ENCODE peak calls at places on chromosomes 6 and 20, in seven cellular contexts. G is hepatic stellate cell; Q is ACHN; W is A172; E is stimulated activated CD4-positive, alpha-beta T cell treated with anti-CD3 and anti-CD28 coated beads, Interleukin-4, amount 100 ng/mL, for 48 hours; B is brain microvascular endothelial cell; H is CD4-positive, alpha-beta T cell. Z is an unnamed sample.

GRCh38 chr6:73085362-73085975 is 139.8 kb downstream of the KHDC1L start:
- DNase-seq in B (no peak), G (peak), H (no peak), E (no peak), Q (no peak), W (no peak), Z (no peak)

GRCh38 chr20:37295001-37295400 is 5.5 kb downstream of the MANBAL start:
- DNase-seq in E (no peak), W (peak), H (no peak), G (peak), B (peak), Q (peak), Z (peak)

GRCh38 chr6:163148781-163149534 is 265.6 kb upstream of the QKI start:
- DNase-seq in W (no peak), Q (no peak), G (no peak), H (no peak), E (no peak), B (no peak), Z (no peak)

GRCh38 chr6:28589234-28589951 is 63.7 kb downstream of the GPX5 start:
- DNase-seq in Q (peak), W (peak), H (no peak), E (peak), B (peak), G (peak), Z (peak)

GRCh38 chr20:31707994-31708744 is 14.5 kb downstream of the BCL2L1 start:
- DNase-seq in Q (no peak), B (no peak), E (no peak), W (no peak), H (no peak), G (no peak), Z (peak)

GRCh38 chr6:146526192-146526591 is 17.4 kb upstream of the RAB32 start:
- DNase-seq in G (no peak), Q (no peak), W (no peak), B (peak), E (no peak), H (no peak), Z (no peak)

GRCh38 chr6:43575105-43575771 is 600 bp downstream of the XPO5 start:
- DNase-seq in G (peak), Q (peak), H (no peak), B (no peak), E (peak), W (no peak), Z (peak)

GRCh38 chr20:22623211-22623610 is 38.8 kb upstream of the FOXA2 start:
- DNase-seq in E (no peak), G (no peak), H (no peak), B (no peak), W (peak), Q (no peak), Z (peak)

Z was measured in SW480.